ENCODE peak calls at places on chromosomes 12 and 14, in four cellular contexts. U, P, A and I are unnamed samples.

GRCh38 chr12:98916106-98916505 is 271.0 kb downstream of the APAF1 start:
- DNase-seq in P (no peak), A (no peak), U (no peak), I (no peak)

GRCh38 chr12:52949413-52950331 is 754 bp downstream of the KRT18 start:
- DNase-seq in P (no peak), U (peak), A (no peak), I (peak)

GRCh38 chr12:26318661-26319068 is 123.3 kb downstream of the SSPN start:
- DNase-seq in A (peak), U (peak), P (no peak), I (no peak)

GRCh38 chr12:25155031-25155576 is 39.9 kb downstream of the DNAI7 start:
- DNase-seq in A (no peak), U (peak), P (no peak), I (no peak)

GRCh38 chr12:104306376-104306775 is 2.8 kb downstream of the EID3 start:
- DNase-seq in A (no peak), P (no peak), U (no peak), I (no peak)

GRCh38 chr12:55957106-55957859 is 8.6 kb downstream of the PMEL start:
- DNase-seq in P (no peak), A (no peak), U (peak), I (no peak)

GRCh38 chr12:108532061-108532848 is 17.2 kb downstream of the FICD start:
- DNase-seq in U (no peak), P (no peak), A (no peak), I (no peak)

GRCh38 chr12:9095322-9095721 is 20.4 kb downstream of the A2M start:
- DNase-seq in P (no peak), U (no peak), A (no peak), I (no peak)

GRCh38 chr12:22729898-22730443 is 105.0 kb downstream of the ETNK1 start:
- DNase-seq in A (no peak), U (no peak), P (no peak), I (no peak)

GRCh38 chr12:10361084-10361483 is 28.8 kb downstream of the KLRK1 start:
- DNase-seq in A (no peak), U (peak), P (no peak), I (no peak)

GRCh38 chr14:99706121-99706900 is 22.2 kb downstream of the CYP46A1 start:
- DNase-seq in U (no peak), A (no peak), P (no peak), I (no peak)

GRCh38 chr12:98399532-98399931 is 115.9 kb upstream of the TMPO start:
- DNase-seq in P (no peak), A (no peak), U (peak), I (no peak)

GRCh38 chr12:98578392-98578791 is 15.1 kb upstream of the SLC25A3 start:
- DNase-seq in U (no peak), P (no peak), A (no peak), I (no peak)

GRCh38 chr12:112450725-112451124 is 32.0 kb downstream of the PTPN11 start:
- DNase-seq in A (no peak), U (no peak), P (no peak), I (no peak)
- TF ChIP-seq CTCF in A (no peak), U (no peak), P (no peak), I (no peak)

DNA sequence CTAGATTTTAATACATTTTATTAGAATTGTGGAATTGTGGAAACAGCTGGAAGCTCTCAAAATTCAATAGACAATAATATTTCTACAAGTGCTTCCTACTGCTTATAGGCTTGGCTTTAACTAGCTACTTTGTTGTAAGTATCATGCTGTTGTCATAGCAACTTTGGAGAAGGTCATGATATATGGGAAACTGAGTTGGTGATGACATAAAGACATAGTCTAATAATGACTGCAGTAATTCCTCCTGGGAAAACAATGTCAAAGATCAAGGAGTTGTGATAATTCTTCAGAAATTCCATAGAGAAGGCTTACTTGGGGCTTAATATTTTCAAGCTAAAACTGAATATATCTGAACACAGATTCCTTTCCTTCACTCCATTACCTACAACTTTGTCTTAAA is 266.5 kb downstream of the KIF21A start:
- DNase-seq in A (no peak), P (no peak), U (no peak), I (no peak)
- TF ChIP-seq CTCF in A (no peak), P (no peak), U (no peak), I (no peak)

GRCh38 chr14:64760146-64760755 is 56.0 kb downstream of the PLEKHG3 start:
- DNase-seq in U (peak), P (no peak), A (no peak), I (peak)

GRCh38 chr14:64758025-64758521 is 53.8 kb downstream of the PLEKHG3 start:
- DNase-seq in P (no peak), U (no peak), A (no peak), I (no peak)

GRCh38 chr14:64757601-64758000 is 53.4 kb downstream of the PLEKHG3 start:
- DNase-seq in A (no peak), U (no peak), P (no peak), I (no peak)

GRCh38 chr14:64759555-64759938 is 55.3 kb downstream of the PLEKHG3 start:
- DNase-seq in U (no peak), P (no peak), A (no peak), I (no peak)

GRCh38 chr14:64758711-64759554 is 54.7 kb downstream of the PLEKHG3 start:
- DNase-seq in A (peak), U (peak), P (no peak), I (no peak)
- TF ChIP-seq CTCF in A (no peak), U (no peak), P (no peak), I (no peak)

GRCh38 chr12:93060666-93061413 is 131.7 kb upstream of the EEA1 start:
- DNase-seq in U (no peak), A (peak), P (no peak), I (no peak)
- TF ChIP-seq CTCF in U (no peak), A (no peak), P (no peak), I (no peak)

GRCh38 chr12:115485503-115485902 is 792.0 kb downstream of the MED13L start:
- DNase-seq in P (no peak), U (no peak), A (no peak), I (no peak)

GRCh38 chr12:115478505-115478904 is 794.5 kb upstream of the TBX3 start:
- DNase-seq in A (no peak), U (no peak), P (no peak), I (no peak)

GRCh38 chr12:115485967-115486366 is 791.5 kb downstream of the MED13L start:
- DNase-seq in U (no peak), P (no peak), A (no peak), I (no peak)

GRCh38 chr12:115481141-115481540 is 796.4 kb downstream of the MED13L start:
- DNase-seq in U (no peak), A (no peak), P (no peak), I (no peak)
- TF ChIP-seq CTCF in U (no peak), A (no peak), P (no peak), I (no peak)

GRCh38 chr14:50734950-50735697 is 67.0 kb upstream of the SAV1 start:
- DNase-seq in A (no peak), U (no peak), P (no peak), I (no peak)
- TF ChIP-seq CTCF in A (no peak), U (no peak), P (no peak), I (no peak)

GRCh38 chr12:15322164-15323054 is at the start of gene PTPRO:
- DNase-seq in P (peak), A (no peak), U (peak), I (peak)
- TF ChIP-seq CTCF in P (no peak), A (no peak), U (no peak), I (no peak)

GRCh38 chr12:109775172-109775881 is 57.9 kb downstream of the TRPV4 start:
- DNase-seq in P (peak), A (peak), U (peak), I (peak)
- TF ChIP-seq CTCF in P (peak), A (peak), U (peak), I (peak)

DNA sequence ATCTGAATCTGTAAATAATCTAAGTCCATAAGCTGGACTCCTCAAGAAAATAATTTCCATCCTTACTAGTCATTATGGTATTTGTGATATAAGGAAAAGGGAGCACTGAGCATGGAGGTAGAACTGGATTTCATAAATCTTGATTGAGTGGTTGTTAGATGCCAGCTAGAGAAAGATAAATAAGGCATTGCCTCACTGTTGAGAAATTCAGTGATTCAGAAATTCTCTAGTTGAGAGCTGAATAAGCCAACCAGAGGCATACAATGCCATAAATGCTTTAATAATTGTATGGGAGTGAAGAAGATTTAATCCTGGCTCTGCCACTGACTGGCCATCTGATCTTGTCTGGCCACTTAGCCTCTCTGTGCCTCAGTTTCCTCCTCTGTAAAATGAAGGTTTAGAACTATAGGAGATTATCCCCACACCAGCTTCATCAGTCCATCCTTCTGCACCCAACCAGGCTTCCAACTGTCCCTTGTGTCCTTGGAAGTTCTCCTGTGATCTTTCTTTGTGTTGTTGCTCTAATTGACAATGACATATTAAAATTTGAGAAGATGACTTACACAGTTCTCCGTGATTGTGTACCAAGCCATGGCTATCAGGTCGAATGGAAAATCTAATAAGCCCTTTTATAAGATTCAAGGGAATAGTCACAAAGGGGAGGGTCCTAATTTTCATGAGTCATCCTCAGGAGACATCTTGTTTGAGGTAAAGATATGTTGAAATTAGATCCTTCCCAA is 394.3 kb downstream of the EGLN3 start:
- DNase-seq in A (no peak), P (no peak), U (no peak), I (no peak)
- TF ChIP-seq CTCF in A (no peak), P (no peak), U (no peak), I (no peak)

GRCh38 chr14:56590535-56590951 is 10.9 kb downstream of the TMEM260 start:
- DNase-seq in P (no peak), A (no peak), U (no peak), I (no peak)

GRCh38 chr14:56598519-56598918 is 18.9 kb downstream of the TMEM260 start:
- DNase-seq in P (no peak), U (no peak), A (no peak), I (no peak)

GRCh38 chr14:56592746-56593544 is 13.3 kb downstream of the TMEM260 start:
- DNase-seq in A (no peak), P (no peak), U (no peak), I (no peak)

DNA sequence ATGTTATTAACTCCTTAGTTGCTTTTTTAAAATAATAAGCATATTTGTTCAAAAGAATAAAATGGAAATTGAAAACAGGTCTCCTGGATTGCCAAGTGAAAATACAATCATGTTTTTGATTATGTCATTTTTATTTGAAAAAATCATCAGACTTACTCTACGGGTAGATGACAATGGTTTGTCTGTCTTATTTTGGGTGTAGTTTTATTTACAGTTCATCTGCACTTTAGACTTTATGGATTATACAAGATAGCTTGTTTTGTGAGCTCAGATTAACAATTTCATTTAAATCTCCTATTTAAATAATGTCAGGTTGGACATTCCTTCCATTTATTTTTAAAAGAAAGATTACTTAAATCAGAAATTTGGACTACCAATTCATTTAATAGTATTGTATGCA is 14.8 kb downstream of the TMEM260 start:
- DNase-seq in A (no peak), U (no peak), P (no peak), I (no peak)
- TF ChIP-seq CTCF in A (no peak), U (no peak), P (no peak), I (no peak)